ENCODE peak calls at places on chromosomes 2 and 18, in five cellular contexts. L, H, G, J and E are unnamed samples.

GRCh38 chr2:3282056-3282998 is 95.3 kb downstream of the EIPR1 start:
- DNase-seq in J (no peak), H (peak), L (no peak), G (peak), E (peak)

GRCh38 chr18:11689972-11690570 is 1.0 kb downstream of the GNAL start:
- DNase-seq in L (no peak), G (peak), J (peak), H (peak), E (peak)

GRCh38 chr2:215793747-215794595 is 219.4 kb downstream of the MREG start:
- DNase-seq in G (peak), J (peak), L (no peak), H (no peak), E (peak)

GRCh38 chr2:39216495-39217191 is 27.1 kb downstream of the CDKL4 start:
- DNase-seq in J (no peak), H (no peak), L (no peak), G (no peak), E (no peak)

GRCh38 chr2:112055833-112056625 is 960 bp downstream of the TMEM87B start:
- DNase-seq in L (peak), J (peak), G (peak), H (no peak), E (peak)

GRCh38 chr2:177633910-177634294 is 241.3 kb downstream of the AGPS start:
- DNase-seq in L (no peak), H (no peak), G (no peak), J (peak), E (no peak)

GRCh38 chr18:37754141-37754540 is 188.5 kb upstream of the CELF4 start:
- DNase-seq in G (no peak), H (no peak), L (no peak), J (no peak), E (no peak)

GRCh38 chr2:75287624-75288313 is 88.4 kb upstream of the TACR1 start:
- DNase-seq in L (no peak), G (no peak), J (no peak), H (no peak), E (no peak)

GRCh38 chr2:239978381-239978780 is 46.8 kb downstream of the NDUFA10 start:
- DNase-seq in H (no peak), G (peak), L (no peak), J (peak), E (peak)

GRCh38 chr2:217223222-217223930 is 363.5 kb upstream of the TNP1 start:
- DNase-seq in J (peak), L (no peak), G (peak), H (no peak), E (peak)

GRCh38 chr2:96075199-96075771 is 40.6 kb upstream of the GPAT2 start:
- DNase-seq in H (no peak), L (no peak), G (no peak), J (no peak), E (peak)

GRCh38 chr2:70988151-70988550 is 6.5 kb downstream of the TEX261 start:
- DNase-seq in H (peak), J (no peak), G (no peak), L (no peak), E (no peak)

GRCh38 chr2:26605195-26605968 is 35.8 kb downstream of the CIB4 start:
- DNase-seq in H (peak), J (peak), G (peak), L (peak), E (peak)

GRCh38 chr2:115165529-115166109 is 723.2 kb downstream of the DPP10 start:
- DNase-seq in L (peak), G (peak), J (peak), H (no peak), E (peak)

GRCh38 chr2:23789012-23789411 is 137.9 kb downstream of the ATAD2B start:
- DNase-seq in H (no peak), L (no peak), J (no peak), G (peak), E (peak)

GRCh38 chr18:32588191-32588590 is 117.5 kb upstream of the GAREM1 start:
- DNase-seq in J (no peak), G (no peak), L (no peak), H (no peak), E (no peak)

GRCh38 chr18:76351961-76352581 is 143.0 kb downstream of the ZNF516 start:
- DNase-seq in H (peak), J (peak), G (peak), L (no peak), E (peak)

GRCh38 chr2:179695486-179695885 is 165.9 kb downstream of the ZNF385B start:
- DNase-seq in G (no peak), H (no peak), J (no peak), L (no peak), E (no peak)

GRCh38 chr2:43105586-43106562 is 120.5 kb downstream of the ZFP36L2 start:
- DNase-seq in G (peak), L (no peak), J (peak), H (no peak), E (peak)

GRCh38 chr2:24231461-24231881 is 56.6 kb downstream of the FAM228A start:
- DNase-seq in L (no peak), G (peak), J (peak), H (no peak), E (no peak)

GRCh38 chr2:38434595-38434994 is 57.5 kb upstream of the ATL2 start:
- DNase-seq in H (no peak), G (no peak), L (no peak), J (no peak), E (no peak)

GRCh38 chr18:47912794-47913594 is 17.5 kb downstream of the SMAD2 start:
- DNase-seq in G (no peak), J (no peak), H (no peak), L (no peak), E (peak)

GRCh38 chr2:32926708-32927084 is 20.1 kb upstream of the LTBP1 start:
- DNase-seq in G (no peak), L (no peak), J (peak), H (peak), E (peak)

GRCh38 chr2:150587547-150588209 is 100.2 kb upstream of the RND3 start:
- DNase-seq in J (peak), L (no peak), G (no peak), H (no peak), E (peak)

DNA sequence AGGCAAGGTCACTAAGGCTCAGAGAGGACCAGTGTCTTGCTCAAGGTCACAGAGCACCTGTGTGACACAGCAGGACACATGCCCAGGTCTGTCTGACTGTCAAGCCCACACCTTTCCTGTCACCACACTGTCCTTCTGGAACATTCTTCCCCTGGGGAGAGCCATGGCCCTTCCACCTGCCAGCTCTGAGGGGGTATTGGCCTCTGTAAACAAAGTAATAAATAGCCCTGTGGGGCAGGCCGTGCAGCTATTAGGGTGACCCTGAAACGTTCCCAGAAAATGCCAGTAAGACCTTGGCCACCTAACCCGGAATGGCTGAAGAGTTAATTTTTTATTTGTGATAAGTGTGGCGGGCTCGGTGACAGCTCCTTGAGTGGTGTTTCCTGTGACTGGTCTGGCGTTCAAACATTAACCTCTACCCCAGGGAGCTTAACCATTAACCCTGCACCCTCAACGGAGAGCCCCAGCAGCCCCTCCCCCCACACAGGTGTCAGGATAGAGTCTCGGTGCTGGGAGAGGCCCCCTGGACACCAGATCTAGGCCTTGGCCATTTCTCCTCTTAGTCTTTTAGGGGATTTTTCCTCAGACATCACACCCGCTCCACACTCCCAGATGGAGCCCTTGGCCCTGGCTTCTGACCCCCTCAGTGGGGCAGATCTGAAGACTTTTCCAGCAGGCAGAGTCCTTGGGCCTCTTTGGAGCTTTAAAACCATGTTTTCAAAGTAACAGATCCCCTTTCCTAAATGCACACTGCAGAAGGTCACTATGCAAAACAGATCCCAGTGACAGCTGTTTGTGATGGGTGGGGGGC is 36.6 kb downstream of the SCTR start:
- DNase-seq in L (no peak), G (no peak), J (no peak), H (no peak), E (no peak)
- H3K9ac ChIP-seq in L (no peak), G (no peak), J (no peak), H (no peak), E (no peak)

GRCh38 chr2:196601430-196602306 is 37.8 kb upstream of the CCDC150 start:
- DNase-seq in G (peak), J (peak), L (no peak), H (no peak), E (peak)
- H3K9ac ChIP-seq in G (no peak), J (peak), L (no peak), H (no peak), E (peak)

DNA sequence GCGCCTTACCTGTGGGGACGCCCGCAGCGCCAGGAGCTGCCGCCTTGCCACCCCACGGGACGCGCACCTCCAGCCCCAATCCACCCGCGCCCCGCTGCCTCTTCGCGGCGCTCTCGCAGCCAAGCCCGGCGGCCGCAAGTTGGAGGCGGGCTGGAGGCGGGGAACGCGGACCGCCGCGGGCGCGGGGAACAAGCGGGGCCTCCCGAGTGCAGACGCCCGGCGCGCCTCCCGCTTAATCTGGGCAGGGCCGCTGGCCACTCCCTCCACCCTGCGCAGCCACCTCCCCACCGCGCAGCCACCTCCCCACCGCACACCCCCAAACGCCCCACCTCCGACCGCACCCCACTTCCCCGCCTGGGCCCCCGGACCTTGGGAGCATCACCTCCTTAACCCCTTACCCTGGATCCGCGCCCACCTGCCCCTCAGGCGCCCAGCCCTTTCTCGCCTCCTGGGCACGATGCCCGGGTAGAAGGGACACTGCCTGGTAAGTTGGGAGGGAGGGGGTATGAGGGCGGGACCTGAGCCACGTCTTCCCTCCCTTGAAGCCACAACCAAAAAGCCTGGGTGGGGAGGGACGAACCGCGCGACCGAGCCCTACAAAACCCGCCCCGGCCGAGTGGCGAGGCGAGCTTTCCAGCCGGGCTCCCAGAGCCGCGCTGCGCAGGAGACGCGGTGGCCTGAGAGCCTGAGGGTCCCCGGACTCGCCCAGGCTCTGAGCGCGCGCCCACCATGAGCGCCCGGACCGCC is at the start of the genes COL4A3 and COL4A4:
- DNase-seq in H (peak), G (peak), J (peak), L (peak), E (no peak)
- H3K9ac ChIP-seq in H (no peak), G (no peak), J (no peak), L (peak), E (no peak)

GRCh38 chr2:45833301-45833967 is 182.0 kb downstream of the PRKCE start:
- DNase-seq in H (no peak), L (no peak), G (no peak), J (no peak), E (no peak)
- H3K9ac ChIP-seq in H (no peak), L (no peak), G (no peak), J (no peak), E (no peak)

GRCh38 chr2:56184500-56184996 is 758 bp downstream of the CCDC85A start:
- DNase-seq in L (peak), J (peak), H (peak), G (peak), E (peak)
- H3K9ac ChIP-seq in L (no peak), J (no peak), H (no peak), G (no peak), E (no peak)

DNA sequence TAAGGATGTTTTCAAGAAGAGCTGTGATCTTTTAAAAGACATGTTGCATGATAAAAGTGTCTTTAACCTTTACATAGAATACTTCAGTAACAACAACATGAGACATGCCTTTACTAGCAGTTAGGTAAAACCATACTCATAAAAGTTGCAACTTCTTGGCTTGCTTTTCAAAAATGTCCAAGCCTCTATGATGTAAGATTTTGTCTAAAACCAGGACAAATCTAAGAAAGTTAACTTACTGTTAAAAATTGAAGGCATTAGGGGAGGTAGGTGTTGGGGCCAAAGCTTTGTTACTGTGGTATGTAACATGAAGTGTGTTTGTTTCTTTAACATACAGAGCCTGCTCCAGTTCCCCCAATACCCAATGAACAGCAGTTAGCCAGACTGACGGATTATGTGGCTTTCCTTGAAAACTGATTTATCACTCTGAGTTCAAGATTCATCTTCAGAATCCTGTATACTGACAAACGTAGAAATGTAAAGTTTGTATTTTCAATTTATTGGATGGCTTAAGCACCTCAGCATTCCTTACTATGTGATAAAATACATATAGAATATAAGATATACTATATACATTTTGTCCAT is 11.7 kb downstream of the COPS8 start:
- DNase-seq in L (no peak), J (peak), H (no peak), G (peak), E (no peak)
- H3K9ac ChIP-seq in L (no peak), J (peak), H (no peak), G (peak), E (no peak)

GRCh38 chr2:229261599-229261998 is 9.5 kb downstream of the PID1 start:
- DNase-seq in G (no peak), L (no peak), J (no peak), H (no peak), E (no peak)

GRCh38 chr2:229257980-229258379 is 13.1 kb downstream of the PID1 start:
- DNase-seq in H (no peak), J (no peak), L (no peak), G (no peak), E (no peak)

GRCh38 chr2:229265727-229266126 is 5.4 kb downstream of the PID1 start:
- DNase-seq in H (no peak), J (no peak), L (no peak), G (no peak), E (peak)

DNA sequence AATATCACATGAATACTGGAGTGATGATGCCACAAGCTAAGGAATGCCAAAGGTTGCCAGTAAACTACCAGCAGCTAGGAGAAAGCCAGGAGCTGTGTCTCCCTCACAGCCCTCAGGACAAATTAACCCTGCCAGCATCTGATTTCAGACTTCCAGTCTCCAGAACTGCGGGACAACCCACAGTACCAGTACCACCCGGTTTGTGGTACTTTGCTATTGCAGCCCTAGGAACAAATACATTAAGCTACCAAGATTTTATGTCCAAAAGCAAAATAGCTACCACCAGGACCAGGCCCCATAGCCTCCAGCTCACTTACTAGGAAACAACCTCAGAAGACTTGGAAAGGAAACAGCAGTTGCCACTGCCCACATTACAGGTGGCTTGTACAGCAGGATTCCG is 10.0 kb downstream of the PID1 start:
- DNase-seq in L (no peak), J (no peak), H (no peak), G (no peak), E (no peak)
- H3K9ac ChIP-seq in L (no peak), J (no peak), H (no peak), G (no peak), E (no peak)

GRCh38 chr2:97998431-97998830 is 2.7 kb upstream of the TMEM131 start:
- DNase-seq in H (no peak), G (no peak), L (no peak), J (no peak), E (no peak)

GRCh38 chr2:97997774-97998392 is 2.1 kb upstream of the TMEM131 start:
- DNase-seq in L (no peak), G (no peak), H (no peak), J (no peak), E (no peak)

GRCh38 chr2:97995026-97995733 is 568 bp downstream of the TMEM131 start:
- DNase-seq in G (peak), H (no peak), L (peak), J (peak), E (peak)

GRCh38 chr2:97995734-97996624 is at the start of gene TMEM131:
- DNase-seq in G (peak), J (peak), L (peak), H (peak), E (peak)

GRCh38 chr2:97996679-97997078 is 931 bp upstream of the TMEM131 start:
- DNase-seq in L (no peak), G (no peak), J (no peak), H (no peak), E (no peak)
- H3K9ac ChIP-seq in L (no peak), G (no peak), J (peak), H (no peak), E (no peak)

DNA sequence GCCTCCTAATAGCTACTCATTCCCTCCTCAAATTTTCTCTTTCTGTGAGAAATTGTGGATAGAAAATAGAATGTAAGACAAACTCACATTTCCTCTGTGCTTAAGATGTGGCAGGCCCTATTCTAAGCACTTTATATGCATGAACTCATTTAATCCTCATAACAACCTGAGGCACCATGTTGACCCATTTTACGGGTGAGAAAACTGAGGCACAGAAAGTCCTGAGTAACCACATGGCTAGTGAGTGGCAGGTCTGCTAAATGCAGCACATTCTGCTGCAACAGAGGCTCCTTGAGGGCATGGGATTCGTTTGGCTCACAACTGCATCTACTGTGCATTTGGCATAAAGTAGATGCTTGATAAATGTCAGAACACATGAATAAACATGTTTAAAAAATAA is 22.7 kb upstream of the RNF149 start:
- DNase-seq in L (no peak), H (no peak), J (no peak), G (no peak), E (no peak)
- H3K9ac ChIP-seq in L (no peak), H (no peak), J (no peak), G (no peak), E (no peak)